ENCODE peak calls at places on chromosome 15, in seven cellular contexts. H, Z, P, Q, C, T and V are unnamed samples. For H3K9me3, the result is how much of the 10 kb centered on the place peaks cover.

GRCh38 chr15:60070838-60071493 is 66.9 kb downstream of the FOXB1 start:
- DNase-seq in H (peak), Z (no peak), P (no peak), Q (no peak), C (no peak), T (no peak), V (no peak)

GRCh38 chr15:101455291-101455916 is 34.1 kb downstream of the PCSK6 start:
- DNase-seq in H (no peak), Z (no peak), P (peak), Q (no peak), C (no peak), T (no peak), V (no peak)

GRCh38 chr15:23574742-23575141 is 9.3 kb downstream of the MKRN3 start:
- DNase-seq in H (no peak), Z (no peak), P (no peak), Q (no peak), C (no peak), T (no peak), V (no peak)

GRCh38 chr15:71411538-71412482 is 296.5 kb downstream of the THSD4 start:
- DNase-seq in H (peak), Z (peak), P (no peak), Q (peak), C (no peak), T (peak), V (peak)

GRCh38 chr15:90388462-90389182 is 580 bp downstream of the IQGAP1 start:
- DNase-seq in H (peak), Z (peak), P (peak), Q (peak), C (peak), T (peak), V (peak)

GRCh38 chr15:67086650-67086941 is 21.2 kb downstream of the SMAD3 start:
- DNase-seq in H (no peak), Z (no peak), P (no peak), Q (no peak), C (no peak), T (no peak), V (no peak)

GRCh38 chr15:61200626-61201025 is 28.5 kb downstream of the RORA start:
- DNase-seq in H (no peak), Z (no peak), P (no peak), Q (no peak), C (no peak), T (no peak), V (no peak)

GRCh38 chr15:75758071-75758872 is 45.6 kb upstream of the CSPG4 start:
- DNase-seq in H (peak), Z (peak), P (peak), Q (peak), C (peak), T (peak), V (peak)

GRCh38 chr15:98776607-98777281 is 128.4 kb downstream of the IGF1R start:
- DNase-seq in H (peak), Z (peak), P (peak), Q (no peak), C (peak), T (peak), V (no peak)

GRCh38 chr15:49135893-49136292 is 19.5 kb downstream of the COPS2 start:
- DNase-seq in H (peak), Z (no peak), P (no peak), Q (no peak), C (no peak), T (no peak), V (no peak)

GRCh38 chr15:48644498-48644826 is 1.0 kb downstream of the FBN1 start:
- DNase-seq in H (peak), Z (no peak), P (peak), Q (peak), C (peak), T (no peak), V (peak)

GRCh38 chr15:60423540-60423939 is 25.8 kb upstream of the ANXA2 start:
- DNase-seq in H (peak), Z (peak), P (no peak), Q (no peak), C (no peak), T (peak), V (no peak)

GRCh38 chr15:65184944-65185717 is at the start of gene CLPX:
- DNase-seq in H (peak), Z (peak), P (peak), Q (peak), C (peak), T (peak), V (peak)

GRCh38 chr15:51982770-51983103 is 11.2 kb upstream of the LEO1 start:
- DNase-seq in H (no peak), Z (no peak), P (no peak), Q (no peak), C (no peak), T (no peak), V (no peak)

DNA sequence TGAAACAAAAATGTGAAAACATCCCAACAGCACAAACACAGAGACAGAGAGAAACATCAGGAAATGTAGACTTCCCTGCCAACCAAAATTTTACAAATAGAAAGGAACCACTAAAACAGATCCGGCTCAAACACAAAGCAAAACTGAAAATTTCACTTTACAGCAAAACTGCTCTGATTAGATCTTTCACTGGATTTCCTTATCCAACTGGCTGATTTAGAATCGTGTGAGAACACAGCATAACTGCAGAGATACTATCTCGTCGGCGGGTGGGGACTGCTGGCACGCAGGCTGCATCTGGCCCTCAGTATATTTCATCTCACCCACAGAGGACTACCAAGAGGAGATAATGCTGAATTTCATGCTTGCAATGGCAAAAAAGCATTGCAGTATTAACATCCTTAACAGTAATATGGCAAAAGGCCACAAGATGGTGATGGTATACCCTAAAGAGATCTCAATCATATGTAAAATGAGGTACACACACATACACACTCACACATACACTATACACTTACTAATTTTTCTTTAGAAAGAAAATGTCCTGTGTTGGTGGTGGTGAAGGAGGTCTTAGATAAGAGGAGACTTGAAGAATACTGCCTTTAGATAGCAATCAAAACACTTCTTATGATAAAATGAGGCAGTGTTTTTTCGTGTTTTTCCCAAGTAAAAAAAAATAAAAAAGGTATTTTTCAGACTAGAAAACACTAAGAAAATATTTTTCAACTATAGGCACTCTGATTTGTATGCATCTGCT is 10.6 kb upstream of the LEO1 start:
- DNase-seq in H (peak), Z (peak), P (peak), Q (no peak), C (peak), T (peak), V (no peak)
- TF ChIP-seq CTCF in H (peak), Z (peak), P (peak), Q (peak), C (peak), T (peak), V (no peak)

DNA sequence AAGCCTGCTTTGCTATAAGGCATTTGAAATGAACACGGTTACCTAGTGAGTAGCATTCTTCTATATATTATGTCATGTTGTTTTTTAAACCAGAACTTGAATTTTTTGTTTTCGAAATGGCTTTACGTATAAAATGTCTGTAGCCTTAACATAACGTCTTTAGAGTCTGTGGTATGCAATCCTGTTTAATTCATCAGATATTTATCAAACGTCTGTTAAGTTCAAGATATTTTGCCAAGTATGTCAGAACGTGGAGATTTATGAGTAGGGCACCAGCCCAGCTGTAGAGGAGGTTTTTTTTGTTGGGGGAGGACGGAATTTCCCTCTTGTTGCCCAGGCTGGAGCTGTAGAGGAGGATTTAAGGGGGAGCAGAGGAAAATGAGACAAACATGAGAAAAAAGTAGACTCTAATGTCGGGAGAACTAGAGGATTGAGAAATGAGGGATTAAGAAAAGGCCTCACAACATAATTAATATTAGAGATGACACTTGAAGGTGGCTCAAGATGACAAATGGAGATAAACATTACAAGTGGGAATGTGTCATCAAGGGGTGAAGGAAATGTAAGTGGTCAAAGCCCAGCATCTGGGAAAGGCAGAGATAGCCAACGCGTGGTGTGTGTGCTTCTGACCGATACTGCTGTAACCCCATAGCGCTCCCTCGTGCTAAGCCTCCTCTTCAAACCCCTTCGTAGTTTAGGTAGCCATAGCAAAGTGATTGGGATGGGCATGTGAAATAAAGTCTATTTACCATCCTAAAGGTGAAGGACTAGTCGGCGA is 154.0 kb upstream of the GOLGA6L4 start:
- DNase-seq in H (no peak), Z (no peak), P (no peak), Q (no peak), C (no peak), T (no peak), V (no peak)
- H3K4me3 ChIP-seq in H (no peak), Z (no peak), P (no peak), Q (no peak), C (no peak), T (no peak), V (no peak)

DNA sequence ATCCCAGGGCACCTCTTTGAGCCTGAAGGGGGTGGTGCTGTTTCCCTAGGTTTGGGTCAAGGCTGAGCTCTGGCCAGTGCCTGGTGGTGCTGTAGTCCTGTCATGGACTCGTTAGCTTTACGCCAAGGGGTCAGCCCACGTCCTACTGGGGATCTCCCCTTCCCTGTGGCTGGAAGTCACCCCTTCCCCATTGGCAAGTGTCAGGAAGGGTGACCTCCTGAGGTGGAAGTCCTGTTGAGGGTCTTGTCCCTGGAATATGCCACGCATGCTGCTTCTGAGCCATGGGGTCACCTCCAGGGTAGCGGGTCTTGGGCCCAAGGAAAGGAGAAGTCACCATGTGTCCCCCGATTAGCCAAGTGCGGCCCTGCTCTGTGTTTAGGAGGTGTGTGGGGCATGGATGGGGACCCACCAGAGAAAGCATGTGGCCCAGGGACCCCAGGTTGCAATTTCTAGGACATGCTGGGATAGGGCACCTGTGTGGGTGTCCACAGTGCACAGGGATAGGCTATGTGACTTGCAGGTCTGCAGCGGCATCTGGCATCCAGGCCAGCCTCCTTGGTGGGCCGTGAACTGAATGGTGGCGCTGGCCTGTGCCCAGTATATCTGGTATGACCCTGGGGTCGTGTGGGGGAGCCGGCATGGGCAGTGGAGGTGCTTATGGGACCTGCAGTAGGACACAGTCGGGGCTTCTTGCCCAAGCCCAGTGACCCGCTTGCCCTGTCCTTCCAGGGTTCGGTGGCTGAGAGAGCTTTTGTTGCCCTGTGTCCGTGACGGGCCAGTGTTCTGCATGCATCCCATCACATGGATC is 226.7 kb downstream of the SNRPN start:
- DNase-seq in H (no peak), Z (no peak), P (peak), Q (peak), C (peak), T (no peak), V (peak)
- H3K9me3 ChIP-seq in H (half or more), Z (under half), P (under half), Q (half or more), C (under half), T (under half), V (half or more)

GRCh38 chr15:70259640-70260066 is 161.9 kb upstream of the TLE3 start:
- DNase-seq in H (no peak), Z (no peak), P (no peak), Q (no peak), C (no peak), T (no peak), V (no peak)
- TF ChIP-seq CTCF in H (no peak), Z (no peak), P (no peak), Q (no peak), C (peak), T (no peak), V (no peak)